ENCODE peak calls at places on chromosome 16, in ten cellular contexts. L is epithelial cell of esophagus, D is choroid plexus epithelial cell, E is cardiac muscle cell, S is coronary artery, Q is stomach, K is spleen, F is tibial artery, X is WTC11, I is ascending aorta. U is an unnamed sample.

GRCh38 chr16:50040028-50040427 is 15.0 kb downstream of the CNEP1R1 start:
- DNase-seq in L (peak; percentile 15), D (no peak), E (peak; percentile 3), S (no peak), Q (no peak), K (no peak), F (no peak), X (no peak), I (no peak), U (no peak)

GRCh38 chr16:50741225-50741807 is 570 bp upstream of the CYLD start:
- DNase-seq in L (peak; percentile 62), D (no peak), E (no peak), S (no peak), Q (no peak), K (no peak), F (peak; percentile 70), X (no peak), I (peak; percentile 68), U (no peak)

GRCh38 chr16:53991181-53992056 is 287.5 kb downstream of the FTO start:
- DNase-seq in L (peak; percentile 27), D (peak; percentile 89), E (peak; percentile 75), S (no peak), Q (peak; percentile 29), K (no peak), F (no peak), X (no peak), I (no peak), U (peak; percentile 55)

GRCh38 chr16:54160939-54161897 is 125.4 kb downstream of the IRX3 start:
- DNase-seq in L (no peak), D (no peak), E (no peak), S (no peak), Q (no peak), K (no peak), F (no peak), X (no peak), I (no peak), U (no peak)

GRCh38 chr16:73268311-73268997 is 220.5 kb upstream of the ZFHX3 start:
- DNase-seq in L (peak; percentile 12), D (peak; percentile 9), E (peak; percentile 6), S (no peak), Q (no peak), K (no peak), F (no peak), X (peak; percentile 50), I (no peak), U (no peak)

GRCh38 chr16:69839240-69839688 is 77.1 kb downstream of the WWP2 start:
- DNase-seq in L (no peak), D (no peak), E (no peak), S (no peak), Q (no peak), K (no peak), F (no peak), X (no peak), I (no peak), U (no peak)

GRCh38 chr16:89190150-89190958 is 10.0 kb downstream of the SLC22A31 start:
- DNase-seq in L (no peak), D (no peak), E (no peak), S (no peak), Q (no peak), K (peak; percentile 76), F (no peak), X (no peak), I (peak; percentile 61), U (no peak)

GRCh38 chr16:68257906-68258800 is 6.2 kb upstream of the SLC7A6 start:
- DNase-seq in L (peak; percentile 59), D (peak; percentile 77), E (no peak), S (no peak), Q (no peak), K (no peak), F (peak; percentile 89), X (no peak), I (peak; percentile 85), U (no peak)

GRCh38 chr16:27328937-27329336 is 15.2 kb downstream of the IL4R start:
- DNase-seq in L (no peak), D (no peak), E (no peak), S (no peak), Q (no peak), K (peak; percentile 29), F (peak; percentile 45), X (no peak), I (no peak), U (no peak)

GRCh38 chr16:26344976-26345375 is 653.2 kb downstream of the HS3ST4 start:
- DNase-seq in L (no peak), D (no peak), E (no peak), S (no peak), Q (no peak), K (no peak), F (no peak), X (no peak), I (no peak), U (no peak)

GRCh38 chr16:49464877-49465504 is 91.4 kb downstream of the C16orf78 start:
- DNase-seq in L (no peak), D (no peak), E (no peak), S (peak; percentile 62), Q (peak; percentile 20), K (peak; percentile 73), F (peak; percentile 47), X (peak; percentile 61), I (peak; percentile 53), U (no peak)

GRCh38 chr16:67539271-67539670 is 10.6 kb downstream of the RIPOR1 start:
- DNase-seq in L (no peak), D (no peak), E (no peak), S (no peak), Q (no peak), K (no peak), F (no peak), X (no peak), I (no peak), U (no peak)

DNA sequence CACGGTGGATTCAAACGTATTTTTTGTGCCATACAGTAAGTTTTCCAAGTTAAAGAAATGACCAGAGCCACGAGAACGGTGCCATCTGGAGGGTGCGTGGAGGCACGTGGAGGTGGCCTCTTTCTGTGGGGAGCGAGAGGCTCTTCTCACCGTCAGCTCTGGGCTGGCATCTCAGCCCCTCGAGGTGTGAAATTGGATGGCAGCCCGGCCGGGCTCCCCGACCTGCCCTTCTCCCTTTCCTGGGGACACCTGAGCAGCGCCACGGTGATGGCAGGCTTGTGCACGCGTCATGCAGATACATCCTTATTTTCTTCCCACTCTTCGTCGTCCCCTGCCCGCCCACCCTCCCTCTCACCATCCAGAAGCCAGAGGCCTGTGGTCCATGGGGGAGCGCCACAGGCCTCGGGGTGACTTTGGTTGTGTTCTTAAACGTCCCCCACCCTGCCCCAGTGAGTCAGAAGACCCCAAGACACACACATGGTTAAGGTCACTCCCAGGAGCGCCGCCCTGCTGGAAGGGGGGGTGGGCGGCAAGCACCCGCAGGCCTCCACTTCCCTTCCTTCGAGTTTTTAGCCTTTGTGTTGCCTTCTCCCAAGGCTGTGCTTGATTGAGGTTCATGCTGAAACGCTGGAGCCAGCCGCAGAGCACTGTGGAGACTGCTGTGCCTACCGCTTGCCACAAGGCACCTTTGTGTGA is 109.4 kb downstream of the BANP start:
- DNase-seq in L (no peak), D (no peak), E (no peak), S (no peak), Q (no peak), K (peak; percentile 47), F (no peak), X (no peak), I (no peak), U (no peak)
- TF ChIP-seq CTCF in L (no peak), D (peak; percentile 4), E (no peak), S (no peak), Q (no peak), K (no peak), F (no peak), X (peak; percentile 16), I (no peak), U (no peak)

DNA sequence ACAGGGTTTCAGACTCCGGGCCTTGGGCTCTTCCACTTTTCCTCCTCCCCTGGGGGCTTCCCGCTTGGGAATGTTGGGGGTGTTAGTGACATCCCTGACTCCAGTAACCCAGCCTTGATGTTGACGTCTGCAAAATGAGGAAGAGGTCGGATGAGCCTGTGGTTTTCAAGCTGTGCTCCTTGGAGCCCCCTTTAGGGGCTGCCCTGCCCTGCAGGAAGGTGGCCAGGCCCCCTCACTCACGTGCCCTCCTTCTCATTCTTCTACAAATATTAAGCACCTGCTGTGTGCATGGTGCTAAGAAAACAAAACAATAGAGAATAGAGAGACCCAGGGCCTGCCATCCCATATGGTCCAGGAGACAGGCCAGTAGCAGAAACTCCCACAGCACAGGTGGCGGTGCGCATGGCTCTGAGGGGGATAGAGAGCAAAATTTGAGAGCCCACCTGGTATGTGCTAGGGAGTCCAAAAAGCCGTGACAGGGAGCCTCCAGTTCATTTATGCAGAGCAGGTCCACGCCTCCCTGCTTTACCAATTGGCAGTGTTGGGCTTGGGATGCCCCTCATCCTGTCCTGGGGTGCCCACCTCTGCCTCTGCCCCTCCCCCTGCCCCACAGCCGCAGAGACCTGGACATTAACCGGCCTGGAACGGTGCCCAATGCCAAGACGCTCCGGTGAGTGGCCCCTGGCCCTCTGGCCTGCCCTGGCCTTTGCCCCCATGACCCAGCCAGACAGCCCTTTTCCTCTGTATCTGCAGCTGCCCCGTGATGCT is 7.4 kb downstream of the NDRG4 start:
- DNase-seq in L (no peak), D (no peak), E (no peak), S (no peak), Q (peak; percentile 24), K (peak; percentile 75), F (peak; percentile 56), X (no peak), I (no peak), U (no peak)
- TF ChIP-seq CTCF in L (no peak), D (no peak), E (no peak), S (no peak), Q (no peak), K (no peak), F (no peak), X (no peak), I (no peak), U (no peak)

GRCh38 chr16:35908942-35909341 is 2449.5 kb downstream of the TP53TG3F start:
- DNase-seq in L (no peak), D (no peak), E (no peak), S (no peak), Q (no peak), K (no peak), F (no peak), X (no peak), I (no peak), U (no peak)
- TF ChIP-seq CTCF in L (no peak), D (peak; percentile 2), E (no peak), S (no peak), Q (no peak), K (no peak), F (no peak), X (no peak), I (no peak), U (no peak)

DNA sequence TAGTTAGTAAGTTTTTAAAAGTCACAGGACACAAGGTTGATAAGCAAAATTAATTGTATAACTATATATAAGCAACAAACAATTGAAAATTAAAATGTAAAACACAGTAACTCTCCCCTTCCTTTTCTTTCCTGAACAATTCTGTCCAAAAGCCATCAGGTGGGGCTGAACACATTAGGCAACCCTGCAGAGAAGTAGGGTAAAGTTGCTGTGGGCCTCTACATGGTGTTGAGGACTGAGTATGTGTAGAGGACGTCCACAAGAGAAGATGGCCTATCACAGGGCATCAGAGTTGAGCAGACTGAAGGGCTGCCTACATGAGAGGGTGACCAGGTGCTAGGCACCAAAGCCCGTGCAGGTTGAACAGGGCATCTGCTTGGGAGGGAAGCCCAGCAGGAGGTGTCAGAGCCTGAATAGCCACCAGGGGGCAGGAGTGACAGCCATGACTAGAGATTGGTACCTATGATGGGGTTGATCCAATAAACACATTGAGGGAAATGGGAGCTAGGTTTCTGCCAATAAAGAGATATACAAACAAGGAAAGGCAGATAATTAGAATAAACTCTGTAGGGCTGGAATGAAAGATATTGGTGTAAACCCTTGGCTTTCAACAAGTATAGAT is 415.1 kb downstream of the NPIPA8 start:
- DNase-seq in L (peak; percentile 21), D (no peak), E (no peak), S (no peak), Q (no peak), K (no peak), F (no peak), X (peak; percentile 71), I (no peak), U (no peak)
- TF ChIP-seq CTCF in L (peak; percentile 15), D (peak; percentile 29), E (no peak), S (no peak), Q (no peak), K (peak; percentile 54), F (no peak), X (peak; percentile 69), I (no peak), U (peak; percentile 36)

U was measured in AG04450.